ENCODE peak calls at places on chromosomes 3 and 15, in six cellular contexts. S is GM12878, T is GM23248, O is IMR-90, W is K562, I is neuronal stem cell. R is an unnamed sample.

GRCh38 chr3:174441588-174442316 is 417.4 kb upstream of the NAALADL2 start:
- DNase-seq in O (no peak), S (no peak), T (peak), W (no peak), I (no peak), R (no peak)

GRCh38 chr3:143040264-143040879 is 39.0 kb downstream of the U2SURP start:
- DNase-seq in W (no peak), O (peak), T (peak), I (no peak), S (no peak), R (peak)

GRCh38 chr15:34514251-34514760 is 69.1 kb downstream of the GOLGA8B start:
- DNase-seq in O (no peak), I (no peak), W (peak), T (peak), S (no peak), R (peak)

GRCh38 chr3:23264413-23264812 is 61.3 kb downstream of the UBE2E2 start:
- DNase-seq in T (peak), W (no peak), S (no peak), I (no peak), O (peak), R (peak)

GRCh38 chr15:100890059-100890720 is 10.6 kb downstream of the ALDH1A3 start:
- DNase-seq in S (no peak), T (peak), I (no peak), W (no peak), O (no peak), R (no peak)

GRCh38 chr3:111884411-111885018 is 25.4 kb downstream of the PHLDB2 start:
- DNase-seq in I (no peak), O (no peak), S (no peak), W (no peak), T (no peak), R (no peak)

GRCh38 chr3:108780235-108780634 is 23.0 kb upstream of the RETNLB start:
- DNase-seq in W (no peak), O (no peak), I (no peak), T (no peak), S (no peak), R (no peak)

GRCh38 chr3:189355481-189356201 is 183.9 kb downstream of the TPRG1 start:
- DNase-seq in W (no peak), O (peak), T (peak), S (no peak), I (no peak), R (peak)

GRCh38 chr3:40258555-40258954 is 51.0 kb upstream of the EIF1B start:
- DNase-seq in S (no peak), W (no peak), T (peak), I (no peak), O (peak), R (no peak)

GRCh38 chr3:110327870-110328269 is 743.7 kb upstream of the NECTIN3 start:
- DNase-seq in I (no peak), S (no peak), T (peak), O (peak), W (no peak), R (peak)

GRCh38 chr3:41182504-41183059 is 16.7 kb upstream of the CTNNB1 start:
- DNase-seq in T (no peak), S (no peak), I (no peak), O (no peak), W (no peak), R (no peak)

GRCh38 chr15:99172989-99173388 is 68.1 kb downstream of the SYNM start:
- DNase-seq in T (no peak), I (no peak), S (no peak), O (no peak), W (no peak), R (no peak)

GRCh38 chr3:148460686-148461085 is 237.0 kb upstream of the AGTR1 start:
- DNase-seq in I (no peak), T (no peak), O (no peak), S (no peak), W (no peak), R (no peak)

GRCh38 chr3:141303481-141304223 is 64.7 kb upstream of the ZBTB38 start:
- DNase-seq in T (peak), O (peak), W (peak), S (peak), I (peak), R (peak)

GRCh38 chr3:5376761-5377160 is 189.3 kb downstream of the EDEM1 start:
- DNase-seq in T (no peak), S (no peak), W (no peak), I (no peak), O (no peak), R (no peak)
- H2AFZ ChIP-seq in T (no peak), S (no peak), W (no peak), I (no peak), O (no peak), R (no peak)

DNA sequence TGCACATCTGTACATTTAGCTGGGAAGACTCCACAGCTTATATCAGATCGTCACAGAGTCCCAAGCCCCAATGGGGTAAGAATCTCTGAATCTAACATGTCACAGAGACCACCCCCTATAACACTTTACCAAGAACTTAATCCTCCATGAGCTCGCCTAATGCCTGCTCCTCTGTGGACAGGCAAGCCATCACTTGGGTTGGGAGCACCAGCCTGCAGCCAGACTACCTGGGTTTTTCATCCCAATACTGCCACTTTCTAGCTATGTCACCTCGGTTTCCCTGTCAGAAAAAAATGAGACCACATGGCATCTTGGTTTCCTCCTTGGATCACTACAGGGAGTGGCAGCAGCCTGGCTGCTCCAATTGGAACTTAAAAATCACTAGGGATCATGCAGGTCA is 277.9 kb upstream of the TLE3 start:
- DNase-seq in W (no peak), S (no peak), O (no peak), I (no peak), T (no peak), R (no peak)
- H2AFZ ChIP-seq in W (no peak), S (no peak), O (no peak), I (no peak), T (no peak), R (no peak)

GRCh38 chr15:70604671-70605070 is 158.7 kb downstream of the UACA start:
- DNase-seq in O (peak), I (no peak), S (no peak), T (peak), W (no peak), R (no peak)

GRCh38 chr15:70602281-70602680 is 161.1 kb downstream of the UACA start:
- DNase-seq in W (no peak), I (no peak), T (no peak), O (no peak), S (no peak), R (no peak)

GRCh38 chr15:70608156-70608555 is 155.2 kb downstream of the UACA start:
- DNase-seq in I (no peak), S (no peak), O (peak), T (no peak), W (no peak), R (no peak)

GRCh38 chr15:70602834-70603560 is 160.4 kb downstream of the UACA start:
- DNase-seq in O (no peak), W (no peak), I (no peak), T (no peak), S (no peak), R (no peak)

GRCh38 chr15:70605606-70606410 is 157.6 kb downstream of the UACA start:
- DNase-seq in I (no peak), O (peak), T (peak), S (no peak), W (no peak), R (peak)
- H2AFZ ChIP-seq in I (peak), O (peak), T (no peak), S (no peak), W (no peak), R (no peak)

DNA sequence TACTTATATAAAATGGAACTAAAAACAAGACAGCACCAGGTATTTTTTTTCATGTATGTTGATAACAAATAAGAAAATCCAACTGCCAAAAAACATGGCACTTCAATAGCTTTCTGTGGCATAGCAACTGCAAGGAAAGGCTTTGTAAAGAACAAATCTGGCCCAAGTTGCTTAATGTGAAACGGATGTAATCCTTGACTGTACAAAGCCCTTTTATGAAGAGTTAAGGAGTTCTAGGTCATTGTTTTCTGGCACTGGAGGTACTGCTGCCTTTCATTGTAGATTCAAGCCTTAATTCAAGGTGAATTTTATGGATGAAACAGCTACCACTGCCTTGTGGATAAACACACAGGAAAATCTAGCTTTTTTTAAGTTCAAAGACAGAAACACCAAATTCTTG is 68.9 kb upstream of the SLC12A8 start:
- DNase-seq in T (peak), W (no peak), S (no peak), O (no peak), I (no peak), R (peak)
- H2AFZ ChIP-seq in T (no peak), W (no peak), S (no peak), O (no peak), I (no peak), R (no peak)

GRCh38 chr3:20258371-20258770 is 72.4 kb upstream of the SGO1 start:
- DNase-seq in T (no peak), I (no peak), O (no peak), S (no peak), W (no peak), R (no peak)
- H2AFZ ChIP-seq in T (no peak), I (no peak), O (no peak), S (no peak), W (no peak), R (no peak)

GRCh38 chr3:27714692-27715453 is 7.2 kb downstream of the EOMES start:
- DNase-seq in T (peak), S (no peak), I (no peak), O (no peak), W (no peak), R (peak)
- H2AFZ ChIP-seq in T (no peak), S (no peak), I (peak), O (peak), W (no peak), R (no peak)

GRCh38 chr3:86774082-86774691 is 216.8 kb downstream of the VGLL3 start:
- DNase-seq in S (no peak), O (peak), W (peak), T (peak), I (no peak), R (peak)
- H2AFZ ChIP-seq in S (no peak), O (no peak), W (no peak), T (no peak), I (no peak), R (no peak)

GRCh38 chr3:196771067-196771466 is 31.4 kb downstream of the PAK2 start:
- DNase-seq in O (no peak), W (no peak), I (no peak), S (no peak), T (no peak), R (no peak)

GRCh38 chr3:196763179-196763578 is 23.5 kb downstream of the PAK2 start:
- DNase-seq in T (no peak), S (no peak), W (no peak), I (no peak), O (no peak), R (no peak)

DNA sequence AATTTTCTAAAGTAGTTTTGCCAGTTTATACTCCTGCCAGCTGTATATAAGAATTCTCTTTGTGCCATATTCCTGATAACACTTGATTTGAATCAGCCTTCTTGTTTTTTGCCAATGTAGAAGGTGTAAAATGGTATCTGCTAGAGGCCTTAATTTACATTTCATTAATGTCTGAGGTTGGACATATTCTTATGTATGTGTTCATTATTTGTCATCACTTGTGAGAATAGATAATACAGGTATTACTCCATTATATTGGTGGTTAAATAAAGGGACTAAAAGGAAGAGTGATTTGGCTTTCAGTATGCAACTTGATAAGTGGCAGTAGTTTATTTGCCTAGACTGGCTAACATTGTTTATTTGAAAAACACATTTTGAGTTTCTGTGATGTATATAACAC is 25.8 kb downstream of the PAK2 start:
- DNase-seq in W (no peak), O (no peak), I (no peak), S (no peak), T (no peak), R (no peak)
- H2AFZ ChIP-seq in W (no peak), O (no peak), I (no peak), S (no peak), T (no peak), R (no peak)

R was measured in mesenchymal stem cell.